ENCODE peak calls at places on chromosomes 5 and 9, in four cellular contexts. Z, G, W and L are unnamed samples.

GRCh38 chr9:14902561-14902960 is 7.7 kb downstream of the FREM1 start:
- DNase-seq in Z (no peak), G (no peak), W (no peak), L (no peak)

GRCh38 chr5:157219491-157220271 is 39.0 kb downstream of the ITK start:
- DNase-seq in G (no peak), W (peak), Z (no peak), L (no peak)

GRCh38 chr5:111129938-111130337 is 37.8 kb downstream of the WDR36 start:
- DNase-seq in W (no peak), G (no peak), Z (no peak), L (no peak)

GRCh38 chr5:138853132-138853531 is 22.0 kb downstream of the LRRTM2 start:
- DNase-seq in W (no peak), Z (no peak), G (no peak), L (no peak)

GRCh38 chr5:13606051-13606450 is 338.4 kb downstream of the DNAH5 start:
- DNase-seq in W (no peak), Z (no peak), G (no peak), L (no peak)

GRCh38 chr5:133461796-133462516 is 150.4 kb downstream of the FSTL4 start:
- DNase-seq in G (no peak), W (no peak), Z (no peak), L (no peak)

GRCh38 chr9:138045541-138046490 is 168.2 kb downstream of the CACNA1B start:
- DNase-seq in W (no peak), Z (no peak), G (no peak), L (no peak)

GRCh38 chr5:53194086-53194485 is 84.5 kb upstream of the MOCS2 start:
- DNase-seq in Z (no peak), G (no peak), W (no peak), L (no peak)

GRCh38 chr5:1504617-1505016 is 19.1 kb downstream of the LPCAT1 start:
- DNase-seq in G (no peak), W (no peak), Z (no peak), L (no peak)

GRCh38 chr9:124410321-124410913 is 4.8 kb downstream of the PSMB7 start:
- DNase-seq in W (no peak), Z (no peak), G (no peak), L (no peak)

GRCh38 chr5:11792621-11793020 is 111.6 kb downstream of the CTNND2 start:
- DNase-seq in W (no peak), G (no peak), Z (no peak), L (no peak)

GRCh38 chr9:83714316-83714715 is 6.6 kb upstream of the UBQLN1 start:
- DNase-seq in G (peak), W (no peak), Z (no peak), L (no peak)
- TF ChIP-seq SPI1 in G (no peak), W (no peak), Z (no peak), L (no peak)

DNA sequence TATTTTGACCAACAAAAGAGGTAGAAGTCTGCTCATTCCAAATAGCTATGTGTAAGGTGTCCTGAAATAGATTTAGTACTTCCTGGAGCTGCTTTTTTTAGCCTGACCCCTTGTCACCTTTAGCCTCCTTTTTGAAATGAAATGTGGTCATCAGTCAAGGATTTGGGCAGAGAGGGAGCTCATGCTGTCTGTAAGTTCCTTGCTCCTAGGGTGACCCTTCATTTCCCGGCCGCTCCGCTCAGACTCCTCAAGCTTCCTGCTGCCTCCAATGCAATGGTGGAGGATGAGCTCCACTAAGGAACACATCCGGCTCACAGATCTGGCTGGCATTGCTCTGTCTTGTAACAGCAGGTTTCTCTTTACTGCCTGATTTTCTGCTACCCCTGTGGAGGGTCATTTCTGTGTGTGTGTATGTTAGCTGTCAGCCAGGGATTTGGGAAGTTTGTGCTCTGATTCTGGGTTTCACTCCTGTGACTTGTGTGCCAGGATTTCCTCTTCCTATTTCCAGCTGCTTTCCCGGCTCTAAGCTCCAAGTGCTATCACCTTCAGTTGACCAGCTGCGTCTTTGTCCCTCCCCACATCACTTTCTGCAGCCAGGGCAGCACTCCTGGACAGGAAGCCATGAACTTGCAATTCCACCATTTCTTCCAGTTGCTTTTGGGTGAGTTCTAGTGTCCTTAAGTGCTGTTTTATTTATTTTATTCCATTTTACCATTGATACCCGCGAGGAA is 265.9 kb downstream of the ICE1 start:
- DNase-seq in G (no peak), Z (no peak), W (no peak), L (no peak)
- TF ChIP-seq POLR2AphosphoS5 in G (no peak), Z (no peak), W (no peak), L (no peak)

GRCh38 chr5:6396043-6396442 is 17.7 kb upstream of the MED10 start:
- DNase-seq in Z (no peak), G (no peak), W (no peak), L (no peak)
- TF ChIP-seq SPI1 in Z (no peak), G (no peak), W (no peak), L (no peak)

DNA sequence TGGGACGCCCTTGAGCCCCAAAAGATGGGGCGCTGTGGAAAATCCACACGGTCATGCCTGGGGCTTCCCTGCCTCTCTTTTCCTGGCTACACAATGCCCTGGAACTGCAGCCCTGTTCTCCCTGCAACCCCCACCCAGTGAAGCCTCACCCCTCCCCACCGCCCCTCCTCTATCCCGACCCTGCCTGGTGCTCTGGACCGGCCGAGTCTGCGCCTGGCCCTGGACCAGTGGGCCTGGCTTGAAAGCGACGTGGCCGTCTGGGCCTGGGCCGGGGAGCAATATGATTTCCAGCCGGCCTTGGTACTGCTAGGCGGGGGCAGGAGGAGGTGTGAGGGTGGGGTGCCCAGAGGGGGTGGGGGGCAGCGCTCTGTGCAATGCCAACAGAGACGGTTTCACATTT is 71.0 kb upstream of the RNU6ATAC start:
- DNase-seq in W (no peak), Z (no peak), G (no peak), L (no peak)
- TF ChIP-seq POLR2AphosphoS5 in W (no peak), Z (no peak), G (no peak), L (no peak)

DNA sequence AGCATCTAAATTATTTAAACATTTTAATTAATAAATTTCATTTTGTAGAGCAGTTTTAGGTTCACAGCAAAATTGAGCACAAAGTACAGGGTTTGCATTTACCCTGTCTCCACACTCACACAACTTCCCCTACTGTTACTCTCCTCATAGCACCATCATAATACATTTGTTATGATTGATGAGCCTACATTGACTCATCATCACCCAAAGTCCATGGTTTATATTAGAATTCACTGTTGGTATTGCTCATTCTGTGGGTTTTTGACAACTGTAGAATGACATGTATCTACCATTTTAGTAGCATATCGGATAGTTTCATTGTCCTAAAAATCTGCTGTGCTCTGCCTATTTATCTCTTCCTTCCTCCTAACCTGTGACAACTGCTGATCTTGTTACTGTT is 411.1 kb upstream of the MPDZ start:
- DNase-seq in W (no peak), Z (no peak), G (no peak), L (no peak)
- TF ChIP-seq SPI1 in W (no peak), Z (no peak), G (no peak), L (no peak)

GRCh38 chr5:151005187-151005974 is 15.0 kb upstream of the GPX3 start:
- DNase-seq in W (no peak), G (no peak), Z (no peak), L (no peak)
- TF ChIP-seq POLR2AphosphoS5 in W (no peak), G (no peak), Z (no peak), L (no peak)

GRCh38 chr9:90035471-90035870 is 430.7 kb downstream of the GADD45G start:
- DNase-seq in W (no peak), G (no peak), Z (no peak), L (no peak)

GRCh38 chr9:90032296-90033029 is 427.7 kb downstream of the GADD45G start:
- DNase-seq in G (no peak), W (no peak), Z (no peak), L (no peak)

GRCh38 chr9:90033030-90033650 is 428.3 kb downstream of the GADD45G start:
- DNase-seq in W (no peak), G (no peak), Z (no peak), L (no peak)

GRCh38 chr9:90037136-90037797 is 432.5 kb downstream of the GADD45G start:
- DNase-seq in W (no peak), Z (no peak), G (no peak), L (no peak)

DNA sequence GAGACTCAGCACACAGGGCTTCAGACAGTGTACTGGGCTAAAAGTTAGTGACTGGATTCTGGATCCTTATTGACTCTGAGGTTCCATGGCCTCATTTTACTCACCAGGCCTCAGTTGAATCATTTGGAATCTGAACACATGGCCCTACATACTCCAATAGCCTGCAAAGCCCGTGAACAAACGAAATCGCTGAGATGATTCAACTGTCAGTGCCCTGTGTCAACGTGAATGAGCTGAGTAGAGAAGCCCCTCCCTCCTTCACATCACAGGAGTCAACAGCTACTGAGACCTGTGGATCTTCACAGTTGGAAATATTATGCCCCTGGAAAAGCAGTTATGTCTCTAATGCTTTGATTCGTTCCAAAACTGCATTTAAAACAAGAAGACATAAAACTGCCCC is 429.3 kb downstream of the GADD45G start:
- DNase-seq in Z (no peak), G (no peak), W (no peak), L (no peak)
- TF ChIP-seq SPI1 in Z (no peak), G (no peak), W (no peak), L (no peak)

GRCh38 chr5:67089200-67089725 is 107.3 kb downstream of the CD180 start:
- DNase-seq in G (no peak), Z (no peak), W (no peak), L (no peak)
- TF ChIP-seq POLR2AphosphoS5 in G (no peak), Z (no peak), W (no peak), L (no peak)

GRCh38 chr9:3467593-3468219 is 58.1 kb downstream of the RFX3 start:
- DNase-seq in Z (peak), W (no peak), G (peak), L (peak)
- TF ChIP-seq SPI1 in Z (no peak), W (peak), G (no peak), L (no peak)

DNA sequence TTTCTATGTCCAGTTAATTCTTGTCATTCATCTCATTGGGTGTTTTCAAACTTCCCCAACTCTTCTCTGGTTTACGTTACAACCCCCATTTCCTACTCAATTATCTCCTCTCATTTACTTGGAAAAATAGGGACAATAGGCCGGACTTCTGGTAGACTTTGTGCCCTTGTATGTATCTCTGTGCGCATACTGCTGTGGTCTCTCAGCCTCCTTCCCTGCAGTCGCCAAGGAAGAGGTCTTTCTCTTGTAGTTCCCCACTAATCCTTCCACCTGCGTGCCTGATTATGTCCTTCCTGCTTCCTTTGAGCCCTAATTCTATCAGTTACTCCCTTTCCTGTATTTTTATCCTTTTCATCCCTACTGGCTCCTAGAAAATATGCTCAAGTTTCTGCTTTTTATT is 176.3 kb downstream of the GDNF start:
- DNase-seq in G (no peak), Z (no peak), W (no peak), L (no peak)
- TF ChIP-seq POLR2AphosphoS5 in G (no peak), Z (no peak), W (no peak), L (no peak)